ENCODE peak calls at places on chromosomes 4 and X, in seven cellular contexts. E, C, Z, I, V, N and S are unnamed samples.

GRCh38 chrX:50054147-50054546 is 131.8 kb downstream of the CLCN5 start:
- DNase-seq in E (no peak), I (no peak), V (no peak), Z (no peak), C (no peak), N (no peak), S (peak)

GRCh38 chr4:2066011-2066551 is 7.0 kb downstream of the NAT8L start:
- DNase-seq in N (no peak), Z (no peak), E (no peak), I (no peak), C (no peak), V (no peak), S (no peak)

GRCh38 chr4:4651811-4652609 is 110.2 kb upstream of the STX18 start:
- DNase-seq in C (no peak), E (no peak), I (no peak), Z (no peak), N (peak), V (no peak), S (no peak)

GRCh38 chr4:139576219-139576618 is 20.2 kb upstream of the SETD7 start:
- DNase-seq in N (no peak), E (no peak), C (no peak), Z (no peak), I (no peak), V (no peak), S (no peak)

GRCh38 chr4:116391020-116391419 is 694.4 kb downstream of the TRAM1L1 start:
- DNase-seq in E (no peak), V (no peak), C (no peak), I (no peak), N (no peak), Z (no peak), S (no peak)

GRCh38 chrX:124249345-124249744 is 83.1 kb upstream of the TEX13D start:
- DNase-seq in Z (no peak), N (no peak), V (no peak), C (no peak), I (no peak), E (no peak), S (no peak)

GRCh38 chr4:153822316-153822715 is 33.4 kb upstream of the SFRP2 start:
- DNase-seq in E (no peak), N (no peak), C (no peak), Z (no peak), I (no peak), V (no peak), S (no peak)

GRCh38 chr4:21790437-21791029 is 158.0 kb downstream of the KCNIP4 start:
- DNase-seq in I (peak), E (no peak), N (no peak), Z (no peak), V (peak), C (no peak), S (no peak)

GRCh38 chrX:23662853-23663252 is 4.4 kb upstream of the PRDX4 start:
- DNase-seq in Z (no peak), V (no peak), E (no peak), N (no peak), C (no peak), I (no peak), S (no peak)

GRCh38 chr4:113331811-113332210 is 282.4 kb downstream of the ANK2 start:
- DNase-seq in Z (no peak), I (no peak), V (no peak), N (no peak), E (no peak), C (no peak), S (peak)

GRCh38 chr4:67366341-67366861 is 178.9 kb downstream of the CENPC start:
- DNase-seq in C (no peak), E (no peak), N (no peak), V (no peak), I (no peak), Z (no peak), S (no peak)

GRCh38 chrX:130467936-130468335 is 66.1 kb downstream of the RBMX2 start:
- DNase-seq in Z (no peak), I (no peak), C (no peak), V (no peak), E (no peak), N (no peak), S (no peak)

GRCh38 chrX:33194289-33194688 is 17.1 kb downstream of the DMD start:
- DNase-seq in Z (no peak), N (no peak), I (no peak), C (no peak), V (no peak), E (no peak), S (no peak)

GRCh38 chr4:73615613-73616012 is 4.6 kb downstream of the RASSF6 start:
- DNase-seq in V (no peak), E (no peak), C (no peak), I (no peak), N (no peak), Z (no peak), S (peak)

GRCh38 chr4:71189471-71189870 is 149.3 kb upstream of the SLC4A4 start:
- DNase-seq in C (no peak), N (no peak), I (peak), E (no peak), Z (no peak), V (no peak), S (no peak)

GRCh38 chrX:103212749-103213457 is 2.0 kb upstream of the BEX4 start:
- DNase-seq in N (no peak), V (no peak), C (no peak), I (no peak), E (peak), Z (no peak), S (no peak)

GRCh38 chr4:154707877-154708276 is 35.9 kb upstream of the LRAT start:
- DNase-seq in I (peak), E (no peak), C (no peak), Z (no peak), V (no peak), N (no peak), S (no peak)

GRCh38 chrX:154444001-154444754 is at the start of gene FAM50A:
- DNase-seq in Z (peak), I (no peak), C (peak), E (peak), N (peak), V (peak), S (no peak)

GRCh38 chr4:55733874-55734437 is 85.6 kb upstream of the EXOC1L start:
- DNase-seq in V (peak), N (peak), I (no peak), C (no peak), E (peak), Z (no peak), S (no peak)

GRCh38 chr4:5888222-5888701 is 4.6 kb downstream of the CRMP1 start:
- DNase-seq in I (no peak), Z (no peak), E (no peak), V (peak), C (no peak), N (peak), S (no peak)

GRCh38 chrX:40705658-40706312 is 29.6 kb downstream of the MED14 start:
- DNase-seq in Z (no peak), N (no peak), V (no peak), E (no peak), C (no peak), I (no peak), S (no peak)

GRCh38 chrX:17697191-17697590 is 40.1 kb upstream of the SCML1 start:
- DNase-seq in V (no peak), I (no peak), C (no peak), E (no peak), N (no peak), Z (no peak), S (no peak)

GRCh38 chr4:184792950-184793555 is 32.7 kb downstream of the ACSL1 start:
- DNase-seq in C (peak), Z (no peak), V (no peak), I (no peak), N (no peak), E (no peak), S (no peak)

GRCh38 chrX:131366387-131366786 is 77.3 kb upstream of the IGSF1 start:
- DNase-seq in N (no peak), I (peak), C (no peak), E (no peak), V (no peak), Z (no peak), S (no peak)

GRCh38 chr4:22099896-22100295 is 151.3 kb upstream of the KCNIP4 start:
- DNase-seq in Z (no peak), N (no peak), C (no peak), V (no peak), I (no peak), E (no peak), S (no peak)